ENCODE peak calls at places on chromosomes 3 and 15, in six cellular contexts. One of them, this sample, is unnamed.

GRCh38 chr3:153595186-153595815 is 433.3 kb downstream of the RAP2B start:
- DNase-seq in fibroblast of the aortic adventitia: peak; percentile 72
- DNase-seq in mucosa of descending colon: peak; percentile 12
- DNase-seq in fibroblast of pulmonary artery: peak; percentile 78
- DNase-seq in fibroblast of mammary gland: peak; percentile 59
- DNase-seq in endothelial cell of umbilical vein: peak; percentile 66
- DNase-seq in this sample: peak; percentile 65

GRCh38 chr3:194579091-194579606 is 54.1 kb downstream of the TMEM44 start:
- DNase-seq in fibroblast of the aortic adventitia: peak; percentile 100
- DNase-seq in mucosa of descending colon: no peak
- DNase-seq in fibroblast of pulmonary artery: peak; percentile 98
- DNase-seq in fibroblast of mammary gland: no peak
- DNase-seq in endothelial cell of umbilical vein: peak; percentile 86
- DNase-seq in this sample: no peak

GRCh38 chr15:83720466-83720865 is 66.5 kb downstream of the ADAMTSL3 start:
- DNase-seq in fibroblast of the aortic adventitia: no peak
- DNase-seq in mucosa of descending colon: no peak
- DNase-seq in fibroblast of pulmonary artery: no peak
- DNase-seq in fibroblast of mammary gland: no peak
- DNase-seq in endothelial cell of umbilical vein: no peak
- DNase-seq in this sample: peak; percentile 2

GRCh38 chr3:109098245-109098644 is 19.7 kb downstream of the MORC1 start:
- DNase-seq in fibroblast of the aortic adventitia: no peak
- DNase-seq in mucosa of descending colon: peak; percentile 38
- DNase-seq in fibroblast of pulmonary artery: no peak
- DNase-seq in fibroblast of mammary gland: no peak
- DNase-seq in endothelial cell of umbilical vein: no peak
- DNase-seq in this sample: no peak

GRCh38 chr15:44712108-44713005 is 1.0 kb downstream of the B2M start:
- DNase-seq in fibroblast of the aortic adventitia: peak; percentile 91
- DNase-seq in mucosa of descending colon: peak; percentile 94
- DNase-seq in fibroblast of pulmonary artery: peak; percentile 89
- DNase-seq in fibroblast of mammary gland: peak; percentile 92
- DNase-seq in endothelial cell of umbilical vein: peak; percentile 83
- DNase-seq in this sample: peak; percentile 86

GRCh38 chr3:141949972-141950371 is 73.5 kb downstream of the ATP1B3 start:
- DNase-seq in fibroblast of the aortic adventitia: no peak
- DNase-seq in mucosa of descending colon: no peak
- DNase-seq in fibroblast of pulmonary artery: no peak
- DNase-seq in fibroblast of mammary gland: no peak
- DNase-seq in endothelial cell of umbilical vein: no peak
- DNase-seq in this sample: no peak

GRCh38 chr15:88834211-88834812 is 31.1 kb downstream of the ACAN start:
- DNase-seq in fibroblast of the aortic adventitia: peak; percentile 74
- DNase-seq in mucosa of descending colon: peak; percentile 47
- DNase-seq in fibroblast of pulmonary artery: peak; percentile 62
- DNase-seq in fibroblast of mammary gland: peak; percentile 33
- DNase-seq in endothelial cell of umbilical vein: peak; percentile 20
- DNase-seq in this sample: peak; percentile 16

GRCh38 chr3:191330309-191330712 is at the start of gene UTS2B:
- DNase-seq in fibroblast of the aortic adventitia: peak; percentile 81
- DNase-seq in mucosa of descending colon: no peak
- DNase-seq in fibroblast of pulmonary artery: peak; percentile 85
- DNase-seq in fibroblast of mammary gland: peak; percentile 76
- DNase-seq in endothelial cell of umbilical vein: peak; percentile 79
- DNase-seq in this sample: peak; percentile 84

GRCh38 chr3:142165194-142165593 is 15.8 kb upstream of the TFDP2 start:
- DNase-seq in fibroblast of the aortic adventitia: no peak
- DNase-seq in mucosa of descending colon: no peak
- DNase-seq in fibroblast of pulmonary artery: no peak
- DNase-seq in fibroblast of mammary gland: no peak
- DNase-seq in endothelial cell of umbilical vein: no peak
- DNase-seq in this sample: no peak

GRCh38 chr3:39531066-39531465 is 63.6 kb downstream of the MOBP start:
- DNase-seq in fibroblast of the aortic adventitia: no peak
- DNase-seq in mucosa of descending colon: no peak
- DNase-seq in fibroblast of pulmonary artery: peak; percentile 17
- DNase-seq in fibroblast of mammary gland: peak; percentile 30
- DNase-seq in endothelial cell of umbilical vein: no peak
- DNase-seq in this sample: no peak

GRCh38 chr15:72902245-72902928 is 118.8 kb upstream of the ADPGK start:
- DNase-seq in fibroblast of the aortic adventitia: peak; percentile 97
- DNase-seq in mucosa of descending colon: peak; percentile 54
- DNase-seq in fibroblast of pulmonary artery: peak; percentile 59
- DNase-seq in fibroblast of mammary gland: peak; percentile 81
- DNase-seq in endothelial cell of umbilical vein: no peak
- DNase-seq in this sample: peak; percentile 75

GRCh38 chr3:128355549-128355930 is 111.2 kb downstream of the DNAJB8 start:
- DNase-seq in fibroblast of the aortic adventitia: no peak
- DNase-seq in mucosa of descending colon: no peak
- DNase-seq in fibroblast of pulmonary artery: no peak
- DNase-seq in fibroblast of mammary gland: no peak
- DNase-seq in endothelial cell of umbilical vein: no peak
- DNase-seq in this sample: no peak

GRCh38 chr3:151067158-151067557 is 18.3 kb upstream of the MED12L start:
- DNase-seq in fibroblast of the aortic adventitia: no peak
- DNase-seq in mucosa of descending colon: no peak
- DNase-seq in fibroblast of pulmonary artery: peak; percentile 16
- DNase-seq in fibroblast of mammary gland: peak; percentile 8
- DNase-seq in endothelial cell of umbilical vein: no peak
- DNase-seq in this sample: no peak

GRCh38 chr3:179896507-179896906 is 140.2 kb downstream of the PEX5L start:
- DNase-seq in fibroblast of the aortic adventitia: no peak
- DNase-seq in mucosa of descending colon: no peak
- DNase-seq in fibroblast of pulmonary artery: no peak
- DNase-seq in fibroblast of mammary gland: no peak
- DNase-seq in endothelial cell of umbilical vein: no peak
- DNase-seq in this sample: no peak

GRCh38 chr15:75995611-75996010 is 16.6 kb downstream of the NRG4 start:
- DNase-seq in fibroblast of the aortic adventitia: no peak
- DNase-seq in mucosa of descending colon: no peak
- DNase-seq in fibroblast of pulmonary artery: no peak
- DNase-seq in fibroblast of mammary gland: no peak
- DNase-seq in endothelial cell of umbilical vein: no peak
- DNase-seq in this sample: no peak

GRCh38 chr3:157865449-157865862 is 240.8 kb downstream of the SHOX2 start:
- DNase-seq in fibroblast of the aortic adventitia: no peak
- DNase-seq in mucosa of descending colon: peak; percentile 64
- DNase-seq in fibroblast of pulmonary artery: peak; percentile 8
- DNase-seq in fibroblast of mammary gland: no peak
- DNase-seq in endothelial cell of umbilical vein: peak; percentile 26
- DNase-seq in this sample: no peak
- TF ChIP-seq CTCF in fibroblast of the aortic adventitia: peak; percentile 36
- TF ChIP-seq CTCF in mucosa of descending colon: peak; percentile 58
- TF ChIP-seq CTCF in fibroblast of pulmonary artery: peak; percentile 51
- TF ChIP-seq CTCF in fibroblast of mammary gland: peak; percentile 56
- TF ChIP-seq CTCF in endothelial cell of umbilical vein: peak; percentile 74
- TF ChIP-seq CTCF in this sample: peak; percentile 51

GRCh38 chr3:49132437-49133225 is at the start of gene LAMB2:
- DNase-seq in fibroblast of the aortic adventitia: peak; percentile 84
- DNase-seq in mucosa of descending colon: peak; percentile 81
- DNase-seq in fibroblast of pulmonary artery: peak; percentile 76
- DNase-seq in fibroblast of mammary gland: peak; percentile 68
- DNase-seq in endothelial cell of umbilical vein: peak; percentile 86
- DNase-seq in this sample: peak; percentile 86
- TF ChIP-seq CTCF in fibroblast of the aortic adventitia: peak; percentile 7
- TF ChIP-seq CTCF in mucosa of descending colon: no peak
- TF ChIP-seq CTCF in fibroblast of pulmonary artery: peak; percentile 8
- TF ChIP-seq CTCF in fibroblast of mammary gland: no peak
- TF ChIP-seq CTCF in endothelial cell of umbilical vein: no peak
- TF ChIP-seq CTCF in this sample: peak; percentile 25

GRCh38 chr3:181935915-181936314 is 224.2 kb downstream of the SOX2 start:
- DNase-seq in fibroblast of the aortic adventitia: no peak
- DNase-seq in mucosa of descending colon: no peak
- DNase-seq in fibroblast of pulmonary artery: no peak
- DNase-seq in fibroblast of mammary gland: no peak
- DNase-seq in endothelial cell of umbilical vein: no peak
- DNase-seq in this sample: no peak
- TF ChIP-seq CTCF in fibroblast of the aortic adventitia: no peak
- TF ChIP-seq CTCF in mucosa of descending colon: no peak
- TF ChIP-seq CTCF in fibroblast of pulmonary artery: no peak
- TF ChIP-seq CTCF in fibroblast of mammary gland: no peak
- TF ChIP-seq CTCF in endothelial cell of umbilical vein: no peak
- TF ChIP-seq CTCF in this sample: no peak

GRCh38 chr3:172040078-172040975 is 949 bp downstream of the FNDC3B start:
- DNase-seq in fibroblast of the aortic adventitia: peak; percentile 85
- DNase-seq in mucosa of descending colon: peak; percentile 77
- DNase-seq in fibroblast of pulmonary artery: peak; percentile 92
- DNase-seq in fibroblast of mammary gland: peak; percentile 81
- DNase-seq in endothelial cell of umbilical vein: peak; percentile 84
- DNase-seq in this sample: peak; percentile 86
- TF ChIP-seq CTCF in fibroblast of the aortic adventitia: peak; percentile 31
- TF ChIP-seq CTCF in mucosa of descending colon: no peak
- TF ChIP-seq CTCF in fibroblast of pulmonary artery: peak; percentile 9
- TF ChIP-seq CTCF in fibroblast of mammary gland: no peak
- TF ChIP-seq CTCF in endothelial cell of umbilical vein: no peak
- TF ChIP-seq CTCF in this sample: peak; percentile 16